ENCODE peak calls at places on chromosomes 4 and X, in five cellular contexts. One of them, this sample, is unnamed.

GRCh38 chr4:120630432-120630831 is 292.1 kb downstream of the PRDM5 start:
- DNase-seq in breast epithelium: no peak
- DNase-seq in prostate gland: no peak
- DNase-seq in sigmoid colon: no peak
- DNase-seq in transverse colon: no peak
- DNase-seq in this sample: no peak

GRCh38 chr4:119529788-119530187 is 98.8 kb downstream of the PDE5A start:
- DNase-seq in prostate gland: no peak
- DNase-seq in breast epithelium: no peak
- DNase-seq in transverse colon: no peak
- DNase-seq in sigmoid colon: no peak
- DNase-seq in this sample: no peak

GRCh38 chrX:67543818-67544217 is at the start of gene AR:
- DNase-seq in prostate gland: peak
- DNase-seq in sigmoid colon: peak
- DNase-seq in transverse colon: peak
- DNase-seq in breast epithelium: peak
- DNase-seq in this sample: no peak

GRCh38 chr4:119135721-119136121 is at the start of gene MYOZ2:
- DNase-seq in sigmoid colon: no peak
- DNase-seq in transverse colon: no peak
- DNase-seq in prostate gland: no peak
- DNase-seq in breast epithelium: no peak
- DNase-seq in this sample: no peak

GRCh38 chrX:38275615-38276014 is 51.7 kb downstream of the RPGR start:
- DNase-seq in prostate gland: no peak
- DNase-seq in sigmoid colon: no peak
- DNase-seq in transverse colon: no peak
- DNase-seq in breast epithelium: no peak
- DNase-seq in this sample: no peak

GRCh38 chr4:128538111-128538882 is 250.7 kb upstream of the PGRMC2 start:
- DNase-seq in prostate gland: no peak
- DNase-seq in sigmoid colon: no peak
- DNase-seq in breast epithelium: no peak
- DNase-seq in transverse colon: no peak
- DNase-seq in this sample: no peak

GRCh38 chr4:42732776-42733175 is 75.9 kb upstream of the ATP8A1 start:
- DNase-seq in transverse colon: no peak
- DNase-seq in sigmoid colon: no peak
- DNase-seq in breast epithelium: no peak
- DNase-seq in prostate gland: no peak
- DNase-seq in this sample: no peak

GRCh38 chr4:105594094-105595010 is 41.9 kb downstream of the ARHGEF38 start:
- DNase-seq in transverse colon: no peak
- DNase-seq in prostate gland: no peak
- DNase-seq in sigmoid colon: no peak
- DNase-seq in breast epithelium: no peak
- DNase-seq in this sample: no peak

GRCh38 chrX:134374910-134375309 is 85.1 kb upstream of the HPRT1 start:
- DNase-seq in sigmoid colon: no peak
- DNase-seq in prostate gland: no peak
- DNase-seq in transverse colon: no peak
- DNase-seq in breast epithelium: no peak
- DNase-seq in this sample: no peak

GRCh38 chr4:175421506-175421905 is 390.6 kb downstream of the GPM6A start:
- DNase-seq in prostate gland: no peak
- DNase-seq in transverse colon: no peak
- DNase-seq in breast epithelium: no peak
- DNase-seq in sigmoid colon: no peak
- DNase-seq in this sample: no peak

GRCh38 chr4:26878729-26879415 is 18.2 kb downstream of the STIM2 start:
- DNase-seq in breast epithelium: no peak
- DNase-seq in sigmoid colon: no peak
- DNase-seq in transverse colon: no peak
- DNase-seq in prostate gland: no peak
- DNase-seq in this sample: no peak

GRCh38 chr4:5708171-5708828 is at the start of gene EVC2:
- DNase-seq in prostate gland: peak
- DNase-seq in breast epithelium: peak
- DNase-seq in sigmoid colon: peak
- DNase-seq in transverse colon: peak
- DNase-seq in this sample: no peak

GRCh38 chrX:2889045-2889605 is 40.0 kb downstream of the ARSD start:
- DNase-seq in transverse colon: no peak
- DNase-seq in breast epithelium: no peak
- DNase-seq in prostate gland: no peak
- DNase-seq in sigmoid colon: no peak
- DNase-seq in this sample: no peak

GRCh38 chr4:6362896-6363295 is 93.2 kb downstream of the WFS1 start:
- DNase-seq in sigmoid colon: no peak
- DNase-seq in transverse colon: no peak
- DNase-seq in breast epithelium: no peak
- DNase-seq in prostate gland: no peak
- DNase-seq in this sample: no peak

GRCh38 chrX:40201486-40201885 is 103.7 kb upstream of the BCOR start:
- DNase-seq in sigmoid colon: no peak
- DNase-seq in breast epithelium: no peak
- DNase-seq in prostate gland: no peak
- DNase-seq in transverse colon: no peak
- DNase-seq in this sample: no peak

GRCh38 chr4:23332266-23332665 is 557.6 kb downstream of the PPARGC1A start:
- DNase-seq in transverse colon: no peak
- DNase-seq in prostate gland: no peak
- DNase-seq in breast epithelium: no peak
- DNase-seq in sigmoid colon: no peak
- DNase-seq in this sample: no peak

GRCh38 chrX:22628275-22628674 is 355.6 kb downstream of the CBLL2 start:
- DNase-seq in breast epithelium: no peak
- DNase-seq in sigmoid colon: no peak
- DNase-seq in transverse colon: no peak
- DNase-seq in prostate gland: no peak
- DNase-seq in this sample: no peak

GRCh38 chr4:77849278-77849965 is 13.2 kb upstream of the MRPL1 start:
- DNase-seq in transverse colon: no peak
- DNase-seq in breast epithelium: no peak
- DNase-seq in sigmoid colon: no peak
- DNase-seq in prostate gland: no peak
- DNase-seq in this sample: no peak

GRCh38 chr4:22515888-22516541 is at the start of gene ADGRA3:
- DNase-seq in prostate gland: peak
- DNase-seq in breast epithelium: peak
- DNase-seq in sigmoid colon: peak
- DNase-seq in transverse colon: peak
- DNase-seq in this sample: no peak

GRCh38 chrX:149908727-149909126 is 20.6 kb upstream of the HSFX4 start:
- DNase-seq in prostate gland: no peak
- DNase-seq in transverse colon: no peak
- DNase-seq in breast epithelium: no peak
- DNase-seq in sigmoid colon: no peak
- DNase-seq in this sample: no peak
- TF ChIP-seq POLR2AphosphoS5 in prostate gland: no peak
- TF ChIP-seq POLR2AphosphoS5 in transverse colon: no peak
- TF ChIP-seq POLR2AphosphoS5 in breast epithelium: no peak
- TF ChIP-seq POLR2AphosphoS5 in sigmoid colon: no peak
- TF ChIP-seq POLR2AphosphoS5 in this sample: no peak

DNA sequence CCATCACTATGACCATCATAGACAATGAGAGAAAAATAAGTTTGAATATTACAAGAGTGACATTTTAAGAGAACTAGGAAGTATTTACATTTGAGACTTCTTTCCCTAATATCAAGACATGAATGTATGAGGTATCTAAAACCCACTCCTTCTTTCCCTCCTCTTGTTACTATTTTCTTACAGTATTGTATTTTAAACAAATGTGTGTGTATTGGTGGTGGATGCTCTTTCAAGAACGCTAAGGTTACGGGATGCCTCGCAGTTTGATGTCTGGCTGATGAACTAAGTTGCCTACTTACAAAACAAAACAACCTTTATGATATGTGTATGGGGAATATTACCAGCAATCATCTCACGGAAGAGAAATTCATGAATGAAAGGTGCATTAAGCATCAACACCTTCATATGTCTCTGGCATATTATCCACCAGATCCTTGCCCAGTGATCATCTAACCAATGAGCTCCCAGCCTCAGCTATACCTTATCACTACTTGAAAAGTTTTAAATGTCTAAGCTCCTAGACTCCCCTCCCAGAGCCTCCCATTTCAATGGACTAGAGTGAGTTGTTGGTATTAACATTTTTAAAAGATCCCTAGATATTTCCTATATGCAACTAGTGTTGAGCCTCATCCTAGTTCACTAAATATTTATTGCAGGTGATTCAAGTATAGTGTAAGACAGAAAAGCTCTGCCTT is 10.6 kb downstream of the AREG start:
- DNase-seq in sigmoid colon: no peak
- DNase-seq in breast epithelium: no peak
- DNase-seq in prostate gland: no peak
- DNase-seq in transverse colon: no peak
- DNase-seq in this sample: no peak
- TF ChIP-seq POLR2AphosphoS5 in sigmoid colon: no peak
- TF ChIP-seq POLR2AphosphoS5 in breast epithelium: no peak
- TF ChIP-seq POLR2AphosphoS5 in prostate gland: no peak
- TF ChIP-seq POLR2AphosphoS5 in transverse colon: no peak
- TF ChIP-seq POLR2AphosphoS5 in this sample: no peak

GRCh38 chr4:174119051-174119450 is 164.4 kb downstream of the FBXO8 start:
- DNase-seq in prostate gland: no peak
- DNase-seq in breast epithelium: no peak
- DNase-seq in transverse colon: no peak
- DNase-seq in sigmoid colon: no peak
- DNase-seq in this sample: peak
- TF ChIP-seq POLR2AphosphoS5 in prostate gland: no peak
- TF ChIP-seq POLR2AphosphoS5 in breast epithelium: no peak
- TF ChIP-seq POLR2AphosphoS5 in transverse colon: no peak
- TF ChIP-seq POLR2AphosphoS5 in sigmoid colon: peak
- TF ChIP-seq POLR2AphosphoS5 in this sample: no peak

GRCh38 chrX:70422886-70423336 is at the start of gene GDPD2:
- DNase-seq in transverse colon: peak
- DNase-seq in breast epithelium: no peak
- DNase-seq in prostate gland: no peak
- DNase-seq in sigmoid colon: no peak
- DNase-seq in this sample: no peak
- TF ChIP-seq POLR2AphosphoS5 in transverse colon: no peak
- TF ChIP-seq POLR2AphosphoS5 in breast epithelium: no peak
- TF ChIP-seq POLR2AphosphoS5 in prostate gland: no peak
- TF ChIP-seq POLR2AphosphoS5 in sigmoid colon: no peak
- TF ChIP-seq POLR2AphosphoS5 in this sample: no peak

GRCh38 chrX:154097597-154098541 is at the start of gene MECP2:
- DNase-seq in breast epithelium: peak
- DNase-seq in sigmoid colon: peak
- DNase-seq in transverse colon: peak
- DNase-seq in prostate gland: peak
- DNase-seq in this sample: peak
- TF ChIP-seq POLR2AphosphoS5 in breast epithelium: peak
- TF ChIP-seq POLR2AphosphoS5 in sigmoid colon: peak
- TF ChIP-seq POLR2AphosphoS5 in transverse colon: no peak
- TF ChIP-seq POLR2AphosphoS5 in prostate gland: peak
- TF ChIP-seq POLR2AphosphoS5 in this sample: no peak